ENCODE peak calls at places on chromosomes 16 and 17, in nine cellular contexts. G, I, J, A, R, O, T, N and B are unnamed samples.

GRCh38 chr17:82740906-82741759 is 5.7 kb downstream of the FN3K start:
- DNase-seq in G (no peak), I (no peak), J (peak), A (no peak), R (no peak), O (no peak), T (no peak), N (peak), B (no peak)

GRCh38 chr17:57928898-57929297 is 26.3 kb downstream of the CUEDC1 start:
- DNase-seq in G (peak), I (no peak), J (no peak), A (no peak), R (no peak), O (no peak), T (no peak), N (no peak), B (no peak)

GRCh38 chr17:79549111-79549915 is 61.5 kb downstream of the RBFOX3 start:
- DNase-seq in G (no peak), I (no peak), J (no peak), A (no peak), R (no peak), O (no peak), T (peak), N (no peak), B (no peak)

GRCh38 chr16:85663891-85664321 is 24.8 kb downstream of the GINS2 start:
- DNase-seq in G (peak), I (no peak), J (no peak), A (no peak), R (peak), O (no peak), T (peak), N (no peak), B (no peak)

GRCh38 chr17:7883781-7884386 is 4.7 kb upstream of the CHD3 start:
- DNase-seq in G (no peak), I (no peak), J (peak), A (no peak), R (no peak), O (no peak), T (no peak), N (no peak), B (no peak)

GRCh38 chr17:28928061-28928460 is 23.3 kb downstream of the PHF12 start:
- DNase-seq in G (no peak), I (no peak), J (peak), A (no peak), R (no peak), O (no peak), T (no peak), N (peak), B (no peak)

GRCh38 chr17:15263206-15263579 is 1.9 kb downstream of the PMP22 start:
- DNase-seq in G (peak), I (no peak), J (peak), A (peak), R (peak), O (peak), T (peak), N (peak), B (no peak)

GRCh38 chr17:50421308-50422031 is 4.5 kb upstream of the ACSF2 start:
- DNase-seq in G (no peak), I (no peak), J (peak), A (no peak), R (no peak), O (no peak), T (no peak), N (no peak), B (no peak)

GRCh38 chr16:15811778-15812750 is 44.8 kb downstream of the MYH11 start:
- DNase-seq in G (no peak), I (no peak), J (peak), A (no peak), R (no peak), O (no peak), T (peak), N (peak), B (peak)

GRCh38 chr17:36933174-36934143 is 3.8 kb upstream of the LHX1 start:
- DNase-seq in G (no peak), I (no peak), J (no peak), A (no peak), R (no peak), O (no peak), T (no peak), N (no peak), B (no peak)

GRCh38 chr16:68064791-68065365 is 20.3 kb upstream of the NFATC3 start:
- DNase-seq in G (peak), I (peak), J (peak), A (peak), R (peak), O (peak), T (no peak), N (peak), B (no peak)

GRCh38 chr17:62693616-62694415 is 66.3 kb downstream of the MRC2 start:
- DNase-seq in G (no peak), I (no peak), J (no peak), A (no peak), R (no peak), O (no peak), T (no peak), N (no peak), B (no peak)

GRCh38 chr17:62692159-62692651 is 64.7 kb downstream of the MRC2 start:
- DNase-seq in G (no peak), I (no peak), J (no peak), A (no peak), R (no peak), O (no peak), T (no peak), N (no peak), B (no peak)

GRCh38 chr17:62690168-62690897 is 62.9 kb downstream of the MRC2 start:
- DNase-seq in G (no peak), I (no peak), J (no peak), A (no peak), R (no peak), O (no peak), T (no peak), N (no peak), B (no peak)

GRCh38 chr17:62689441-62690167 is 62.1 kb downstream of the MRC2 start:
- DNase-seq in G (no peak), I (no peak), J (no peak), A (no peak), R (no peak), O (no peak), T (no peak), N (no peak), B (no peak)

DNA sequence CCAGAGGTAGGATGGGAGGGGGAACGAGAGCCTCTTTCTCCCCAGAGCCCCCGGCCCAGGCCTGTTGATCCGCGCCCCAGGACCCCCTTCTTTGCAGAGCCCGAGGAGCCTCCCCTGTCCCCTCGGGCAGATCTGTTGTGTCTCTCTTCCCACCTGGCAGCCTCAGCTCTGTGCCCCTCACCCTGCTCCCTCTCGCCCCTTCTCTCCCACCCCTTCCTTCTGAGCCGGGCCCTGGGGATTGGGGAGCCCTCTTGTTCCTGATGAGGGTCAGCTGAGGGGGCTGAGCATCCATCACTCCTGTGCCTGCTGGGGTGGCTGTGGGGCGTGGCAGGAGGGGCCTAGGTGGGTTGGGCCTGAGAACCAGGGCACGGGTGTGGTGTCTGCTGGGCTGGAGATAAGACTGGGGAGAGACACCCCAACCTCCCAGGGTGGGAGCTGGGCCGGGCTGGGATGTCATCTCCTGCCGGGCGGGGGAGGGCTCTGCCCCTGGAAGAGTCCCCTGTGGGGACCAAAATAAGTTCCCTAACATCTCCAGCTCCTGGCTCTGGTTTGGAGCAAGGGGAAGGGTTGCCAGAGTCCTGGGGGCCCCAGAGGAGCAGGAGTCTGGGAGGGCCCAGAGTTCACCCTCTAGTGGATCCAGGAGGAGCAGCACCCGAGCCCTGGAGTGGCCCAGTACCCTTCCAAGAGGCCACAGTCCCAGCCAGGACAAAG is 65.4 kb downstream of the MRC2 start:
- DNase-seq in G (no peak), I (no peak), J (peak), A (peak), R (no peak), O (no peak), T (no peak), N (no peak), B (no peak)
- TF ChIP-seq CTCF in G (peak), I (peak), J (peak), A (peak), R (peak), O (peak), T (no peak), N (peak), B (peak)

GRCh38 chr17:27354491-27355081 is 60.7 kb downstream of the WSB1 start:
- DNase-seq in G (no peak), I (no peak), J (peak), A (no peak), R (no peak), O (no peak), T (no peak), N (peak), B (no peak)

GRCh38 chr17:27352481-27353460 is 58.9 kb downstream of the WSB1 start:
- DNase-seq in G (no peak), I (no peak), J (peak), A (no peak), R (no peak), O (no peak), T (peak), N (no peak), B (no peak)

GRCh38 chr17:27353469-27354050 is 59.6 kb downstream of the WSB1 start:
- DNase-seq in G (peak), I (peak), J (peak), A (peak), R (peak), O (peak), T (peak), N (peak), B (peak)

GRCh38 chr17:27355419-27355818 is 61.5 kb downstream of the WSB1 start:
- DNase-seq in G (no peak), I (no peak), J (no peak), A (no peak), R (no peak), O (no peak), T (no peak), N (no peak), B (no peak)

DNA sequence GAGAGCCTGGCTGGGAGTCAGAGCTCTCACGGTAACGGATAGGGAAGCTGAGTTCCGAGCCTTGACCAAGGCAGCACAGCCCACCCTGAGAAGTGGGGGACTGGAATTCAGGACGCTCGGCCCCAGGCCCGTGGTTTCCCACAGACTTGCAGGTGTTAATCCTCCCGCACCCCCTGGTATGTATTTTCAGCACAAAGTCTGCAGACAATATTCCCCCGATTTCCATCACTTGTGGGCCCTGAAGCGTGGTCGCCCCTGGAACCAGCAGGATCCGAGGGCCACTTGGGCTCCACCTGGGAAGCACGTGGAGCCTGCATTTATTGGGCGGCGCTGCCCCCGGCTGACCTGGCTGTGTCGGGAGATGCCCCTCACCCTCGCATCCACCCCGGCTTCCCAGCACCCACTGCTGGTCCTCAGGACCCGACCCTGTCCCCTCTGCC is 60.2 kb downstream of the WSB1 start:
- DNase-seq in G (peak), I (no peak), J (no peak), A (no peak), R (no peak), O (no peak), T (peak), N (no peak), B (no peak)
- TF ChIP-seq CTCF in G (no peak), I (no peak), J (no peak), A (no peak), R (peak), O (peak), T (no peak), N (no peak), B (no peak)

GRCh38 chr16:83420206-83420760 is 387.5 kb upstream of the HSBP1 start:
- DNase-seq in G (no peak), I (no peak), J (peak), A (no peak), R (no peak), O (no peak), T (no peak), N (peak), B (peak)

GRCh38 chr16:83418565-83418964 is 389.2 kb upstream of the HSBP1 start:
- DNase-seq in G (no peak), I (no peak), J (no peak), A (no peak), R (no peak), O (no peak), T (no peak), N (peak), B (no peak)
- TF ChIP-seq CTCF in G (no peak), I (no peak), J (peak), A (no peak), R (no peak), O (no peak), T (no peak), N (no peak), B (peak)

DNA sequence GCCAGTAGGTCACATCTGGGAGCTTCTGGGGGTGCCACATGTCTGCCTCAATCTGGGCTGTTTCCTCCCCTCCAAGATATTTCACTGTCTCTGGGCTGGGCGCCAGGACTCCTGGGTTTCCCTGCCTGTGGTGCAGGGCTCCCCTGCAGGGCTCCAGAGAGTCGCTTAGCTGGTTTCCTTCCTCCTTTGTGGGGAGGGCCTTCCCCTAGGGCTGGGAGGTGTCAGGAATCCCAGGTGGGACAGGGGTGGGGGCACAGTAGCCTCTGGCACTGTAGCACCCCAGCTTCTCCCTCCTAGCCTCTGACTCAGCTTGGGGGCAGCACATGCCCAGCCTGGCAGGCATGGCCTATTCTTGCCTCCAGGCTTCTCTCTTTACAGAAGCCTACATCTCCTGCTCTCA is 2.6 kb downstream of the RARA start:
- DNase-seq in G (peak), I (no peak), J (no peak), A (peak), R (peak), O (no peak), T (peak), N (peak), B (no peak)
- TF ChIP-seq CTCF in G (no peak), I (no peak), J (no peak), A (no peak), R (no peak), O (no peak), T (no peak), N (no peak), B (no peak)